ENCODE peak calls at places on chromosomes 7 and 10, in nine cellular contexts. C, L, P, F, Q, H, E, Y and J are unnamed samples.
A peak's percentile ranks its signal among the peaks of the same experiment; 100 is the strongest.

GRCh38 chr7:71712653-71713180 is 580.8 kb downstream of the GALNT17 start:
- DNase-seq in C (no peak), L (no peak), P (no peak), F (no peak), Q (no peak), H (no peak), E (no peak), Y (no peak), J (no peak)

GRCh38 chr10:49844775-49845561 is 82.8 kb upstream of the OGDHL start:
- DNase-seq in C (no peak), L (no peak), P (no peak), F (no peak), Q (peak; percentile 36), H (no peak), E (no peak), Y (no peak), J (no peak)

GRCh38 chr7:33893377-33893776 is 12.0 kb upstream of the BMPER start:
- DNase-seq in C (no peak), L (no peak), P (no peak), F (no peak), Q (no peak), H (no peak), E (no peak), Y (no peak), J (no peak)

GRCh38 chr10:85224366-85224960 is 896.1 kb downstream of the CCSER2 start:
- DNase-seq in C (no peak), L (no peak), P (no peak), F (no peak), Q (no peak), H (no peak), E (no peak), Y (no peak), J (no peak)

GRCh38 chr10:110409926-110410325 is 87.8 kb upstream of the DUSP5 start:
- DNase-seq in C (no peak), L (no peak), P (no peak), F (no peak), Q (no peak), H (no peak), E (no peak), Y (peak; percentile 71), J (no peak)

GRCh38 chr10:112950714-112951348 is 784 bp downstream of the TCF7L2 start:
- DNase-seq in C (no peak), L (no peak), P (peak; percentile 54), F (peak; percentile 23), Q (no peak), H (peak; percentile 76), E (peak; percentile 45), Y (peak; percentile 52), J (peak; percentile 79)

GRCh38 chr7:158812684-158813083 is 16.6 kb downstream of the ESYT2 start:
- DNase-seq in C (no peak), L (no peak), P (peak; percentile 84), F (no peak), Q (no peak), H (no peak), E (no peak), Y (no peak), J (no peak)

GRCh38 chr10:129417882-129418281 is 49.2 kb upstream of the MGMT start:
- DNase-seq in C (no peak), L (no peak), P (no peak), F (no peak), Q (no peak), H (no peak), E (no peak), Y (no peak), J (no peak)

GRCh38 chr7:43112941-43113621 is 634 bp downstream of the HECW1 start:
- DNase-seq in C (peak; percentile 69), L (no peak), P (no peak), F (peak; percentile 13), Q (no peak), H (peak; percentile 83), E (no peak), Y (no peak), J (peak; percentile 75)

GRCh38 chr10:97200616-97201015 is 14.9 kb upstream of the SLIT1 start:
- DNase-seq in C (no peak), L (no peak), P (no peak), F (no peak), Q (no peak), H (no peak), E (no peak), Y (peak; percentile 87), J (no peak)

GRCh38 chr10:110498087-110498981 is 627 bp downstream of the DUSP5 start:
- DNase-seq in C (peak; percentile 45), L (no peak), P (peak; percentile 77), F (peak; percentile 63), Q (no peak), H (peak; percentile 77), E (peak; percentile 77), Y (peak; percentile 44), J (peak; percentile 88)

GRCh38 chr7:135167360-135167759 is 3.1 kb downstream of the CYREN start:
- DNase-seq in C (no peak), L (no peak), P (no peak), F (no peak), Q (no peak), H (no peak), E (no peak), Y (no peak), J (no peak)
- H3K27ac ChIP-seq in C (no peak overlapping the region), L (no peak overlapping the region), P (no peak overlapping the region), F (peak overlapping the region; percentile 77), Q (no peak overlapping the region), H (no peak overlapping the region), E (peak overlapping the region; percentile 75), Y (no peak overlapping the region), J (no peak overlapping the region)

DNA sequence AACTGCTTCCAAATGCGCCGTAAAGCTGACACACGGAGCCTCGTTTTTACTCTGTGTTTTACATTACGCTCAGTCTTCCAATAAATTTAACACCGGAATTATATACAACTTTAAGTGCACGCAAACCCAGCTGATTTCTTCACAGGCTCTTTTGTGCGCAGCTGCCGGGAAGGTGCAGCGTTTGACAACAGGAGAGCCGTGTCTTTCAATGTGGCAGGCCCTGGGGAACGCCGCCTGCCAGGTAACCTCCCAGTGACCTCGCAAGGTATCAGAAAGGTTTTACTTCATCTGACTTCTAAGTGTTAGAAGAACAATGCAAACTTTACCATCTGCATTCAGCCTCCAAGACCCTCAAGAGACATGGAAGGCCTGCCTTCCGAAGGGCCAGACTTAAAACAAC is 35.0 kb downstream of the GFRA1 start:
- DNase-seq in C (no peak), L (no peak), P (no peak), F (no peak), Q (no peak), H (peak; percentile 8), E (no peak), Y (no peak), J (no peak)
- H3K27ac ChIP-seq in C (no peak overlapping the region), L (no peak overlapping the region), P (no peak overlapping the region), F (no peak overlapping the region), Q (no peak overlapping the region), H (no peak overlapping the region), E (no peak overlapping the region), Y (no peak overlapping the region), J (no peak overlapping the region)

GRCh38 chr7:105006367-105007139 is 7.5 kb upstream of the KMT2E start:
- DNase-seq in C (no peak), L (no peak), P (no peak), F (no peak), Q (no peak), H (no peak), E (no peak), Y (no peak), J (no peak)

GRCh38 chr7:105001652-105002184 is 12.3 kb upstream of the KMT2E start:
- DNase-seq in C (no peak), L (no peak), P (no peak), F (no peak), Q (no peak), H (no peak), E (no peak), Y (no peak), J (no peak)

GRCh38 chr7:105000927-105001336 is 13.1 kb upstream of the KMT2E start:
- DNase-seq in C (no peak), L (no peak), P (no peak), F (no peak), Q (no peak), H (no peak), E (no peak), Y (no peak), J (no peak)

GRCh38 chr7:105003275-105003674 is 10.7 kb upstream of the KMT2E start:
- DNase-seq in C (peak; percentile 51), L (no peak), P (no peak), F (no peak), Q (no peak), H (no peak), E (peak; percentile 43), Y (no peak), J (peak; percentile 80)

DNA sequence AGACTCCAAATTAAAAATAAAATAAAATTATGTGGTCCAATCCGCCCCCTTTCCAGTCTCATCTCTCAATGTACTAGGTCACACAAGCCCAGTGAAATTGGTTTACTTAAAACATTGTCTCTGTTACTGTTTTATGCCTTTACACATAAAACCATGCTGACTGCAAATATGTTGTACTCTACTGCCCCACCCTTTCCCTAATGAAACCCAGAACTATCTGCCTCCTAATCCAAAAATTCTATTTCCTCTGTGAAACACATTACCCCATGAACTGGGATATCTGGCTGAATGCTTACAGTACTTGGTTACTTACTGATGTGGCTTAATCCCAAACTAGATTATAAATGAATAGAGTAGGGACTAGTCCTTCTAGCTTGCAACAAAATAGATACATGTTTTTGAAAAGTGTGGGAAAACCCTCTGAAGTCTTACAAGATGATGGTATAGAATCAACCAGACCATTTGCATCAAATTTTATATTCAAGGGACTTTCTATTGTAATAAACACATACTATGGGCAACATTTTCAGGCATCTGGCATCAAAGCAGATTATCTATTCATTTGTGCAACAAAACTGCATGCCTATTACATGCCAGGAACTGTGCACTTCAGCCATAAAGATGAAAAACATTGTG is 10.0 kb upstream of the KMT2E start:
- DNase-seq in C (no peak), L (no peak), P (no peak), F (no peak), Q (no peak), H (no peak), E (no peak), Y (no peak), J (no peak)
- H3K27ac ChIP-seq in C (no peak overlapping the region), L (no peak overlapping the region), P (no peak overlapping the region), F (peak overlapping the region; percentile 70), Q (peak overlapping the region; percentile 52), H (no peak overlapping the region), E (peak overlapping the region; percentile 64), Y (no peak overlapping the region), J (no peak overlapping the region)

DNA sequence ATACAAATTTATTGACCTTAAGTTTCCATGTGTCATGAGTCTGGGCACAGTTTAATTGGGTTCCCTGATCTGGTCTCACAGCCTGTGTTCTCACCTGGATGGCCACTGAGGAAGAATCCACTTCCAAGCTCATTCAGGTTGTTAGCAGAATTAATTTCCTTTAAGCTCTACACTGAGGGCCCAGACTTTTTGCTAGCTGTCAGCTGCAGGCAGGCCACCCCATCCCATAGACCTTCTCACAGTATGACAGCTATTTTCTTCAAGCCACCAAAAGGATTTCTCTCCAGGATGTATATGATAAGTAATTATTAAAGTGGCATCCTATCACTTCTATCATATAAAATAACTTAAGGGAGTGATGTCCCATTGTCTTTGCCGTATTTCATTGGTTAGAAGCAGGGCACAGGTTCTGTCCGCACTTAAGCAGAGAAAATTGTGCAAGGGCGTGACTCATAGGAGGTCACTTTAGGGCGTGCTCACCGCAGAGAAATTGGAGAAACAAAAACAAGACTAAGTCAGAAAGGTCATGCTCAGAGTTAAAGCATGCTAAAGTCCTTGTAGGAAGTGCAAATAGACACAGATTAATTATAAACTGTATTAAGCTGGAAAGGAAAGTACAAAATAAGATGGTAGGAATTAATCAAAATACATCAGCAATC is 109.9 kb downstream of the AHR start:
- DNase-seq in C (no peak), L (peak; percentile 95), P (no peak), F (no peak), Q (peak; percentile 96), H (no peak), E (peak; percentile 27), Y (no peak), J (no peak)
- H3K27ac ChIP-seq in C (no peak overlapping the region), L (no peak overlapping the region), P (no peak overlapping the region), F (no peak overlapping the region), Q (no peak overlapping the region), H (no peak overlapping the region), E (no peak overlapping the region), Y (no peak overlapping the region), J (no peak overlapping the region)